ENCODE peak calls at places on chromosomes 11 and 22, in five cellular contexts. One of them, this sample, is unnamed.

GRCh38 chr11:117855452-117855851 is 21.0 kb downstream of the FXYD6 start:
- DNase-seq in right cardiac atrium: peak
- DNase-seq in AG09319: no peak
- DNase-seq in PC-3: no peak
- DNase-seq in amniotic stem cell: no peak
- DNase-seq in this sample: no peak

GRCh38 chr11:125968363-125968762 is 22.5 kb downstream of the VSIG10L2 start:
- DNase-seq in amniotic stem cell: no peak
- DNase-seq in AG09319: no peak
- DNase-seq in right cardiac atrium: no peak
- DNase-seq in PC-3: no peak
- DNase-seq in this sample: peak

GRCh38 chr11:17343907-17344306 is 7.7 kb upstream of the NCR3LG1 start:
- DNase-seq in AG09319: peak
- DNase-seq in PC-3: peak
- DNase-seq in right cardiac atrium: no peak
- DNase-seq in amniotic stem cell: peak
- DNase-seq in this sample: peak

GRCh38 chr11:19557720-19558140 is 154.9 kb upstream of the NAV2 start:
- DNase-seq in PC-3: peak
- DNase-seq in amniotic stem cell: peak
- DNase-seq in AG09319: no peak
- DNase-seq in right cardiac atrium: peak
- DNase-seq in this sample: peak

GRCh38 chr11:23079382-23079813 is 219.1 kb upstream of the CCDC179 start:
- DNase-seq in AG09319: no peak
- DNase-seq in amniotic stem cell: peak
- DNase-seq in PC-3: peak
- DNase-seq in right cardiac atrium: no peak
- DNase-seq in this sample: no peak

GRCh38 chr11:101441747-101442146 is 142.1 kb downstream of the TRPC6 start:
- DNase-seq in AG09319: no peak
- DNase-seq in PC-3: peak
- DNase-seq in amniotic stem cell: no peak
- DNase-seq in right cardiac atrium: peak
- DNase-seq in this sample: no peak

GRCh38 chr11:63547076-63547475 is 10.5 kb downstream of the PLAAT4 start:
- DNase-seq in PC-3: no peak
- DNase-seq in AG09319: no peak
- DNase-seq in right cardiac atrium: no peak
- DNase-seq in amniotic stem cell: no peak
- DNase-seq in this sample: no peak

GRCh38 chr11:64074239-64074638 is 38.5 kb downstream of the FLRT1 start:
- DNase-seq in PC-3: no peak
- DNase-seq in AG09319: no peak
- DNase-seq in right cardiac atrium: no peak
- DNase-seq in amniotic stem cell: no peak
- DNase-seq in this sample: peak

GRCh38 chr11:63813563-63814382 is 517 bp downstream of the SPINDOC start:
- DNase-seq in PC-3: peak
- DNase-seq in AG09319: no peak
- DNase-seq in amniotic stem cell: peak
- DNase-seq in right cardiac atrium: peak
- DNase-seq in this sample: peak

GRCh38 chr22:37751449-37752188 is 54.8 kb downstream of the TRIOBP start:
- DNase-seq in AG09319: no peak
- DNase-seq in PC-3: peak
- DNase-seq in right cardiac atrium: peak
- DNase-seq in amniotic stem cell: no peak
- DNase-seq in this sample: no peak

GRCh38 chr11:116312560-116313340 is 460.0 kb downstream of the BUD13 start:
- DNase-seq in right cardiac atrium: peak
- DNase-seq in amniotic stem cell: no peak
- DNase-seq in AG09319: no peak
- DNase-seq in PC-3: no peak
- DNase-seq in this sample: no peak

GRCh38 chr11:117852309-117852708 is 24.1 kb downstream of the FXYD6 start:
- DNase-seq in AG09319: no peak
- DNase-seq in PC-3: no peak
- DNase-seq in amniotic stem cell: no peak
- DNase-seq in right cardiac atrium: no peak
- DNase-seq in this sample: no peak

GRCh38 chr11:121459413-121460041 is 6.8 kb upstream of the SORL1-AS1 start:
- DNase-seq in amniotic stem cell: no peak
- DNase-seq in PC-3: no peak
- DNase-seq in AG09319: no peak
- DNase-seq in right cardiac atrium: no peak
- DNase-seq in this sample: no peak

GRCh38 chr11:61357233-61357893 is 4.3 kb downstream of the CYB561A3 start:
- DNase-seq in AG09319: no peak
- DNase-seq in PC-3: no peak
- DNase-seq in amniotic stem cell: no peak
- DNase-seq in right cardiac atrium: no peak
- DNase-seq in this sample: no peak

GRCh38 chr11:1935156-1936071 is 11.7 kb upstream of the MRPL23 start:
- DNase-seq in amniotic stem cell: no peak
- DNase-seq in AG09319: no peak
- DNase-seq in right cardiac atrium: peak
- DNase-seq in PC-3: no peak
- DNase-seq in this sample: no peak

GRCh38 chr22:20569059-20570058 is 61.9 kb downstream of the MED15 start:
- DNase-seq in right cardiac atrium: peak
- DNase-seq in amniotic stem cell: peak
- DNase-seq in AG09319: peak
- DNase-seq in PC-3: peak
- DNase-seq in this sample: peak

GRCh38 chr11:11391796-11392195 is 38.7 kb upstream of the CSNK2A3 start:
- DNase-seq in amniotic stem cell: peak
- DNase-seq in PC-3: peak
- DNase-seq in AG09319: peak
- DNase-seq in right cardiac atrium: no peak
- DNase-seq in this sample: peak

GRCh38 chr22:25101986-25102385 is 97.7 kb upstream of the CRYBB3 start:
- DNase-seq in AG09319: no peak
- DNase-seq in PC-3: no peak
- DNase-seq in amniotic stem cell: no peak
- DNase-seq in right cardiac atrium: no peak
- DNase-seq in this sample: no peak

This sample was measured in epithelial cell of esophagus.